ENCODE peak calls at places on chromosomes 4 and X, in seven cellular contexts. O, W, A, G, I, J and Q are unnamed samples.

GRCh38 chr4:41362647-41363383 is 106.1 kb downstream of the UCHL1 start:
- DNase-seq in G (no peak), I (peak), O (peak), J (peak), W (no peak), A (no peak), Q (no peak)

GRCh38 chr4:114890773-114891172 is 222.6 kb downstream of the NDST4 start:
- DNase-seq in O (no peak), W (no peak), A (no peak), J (no peak), G (no peak), I (no peak), Q (no peak)

GRCh38 chr4:73311428-73311827 is 52.8 kb upstream of the ANKRD17 start:
- DNase-seq in A (no peak), W (peak), I (no peak), J (peak), G (no peak), O (no peak), Q (no peak)

GRCh38 chrX:123993326-123993725 is 31.8 kb downstream of the STAG2 start:
- DNase-seq in G (no peak), W (peak), J (peak), O (no peak), A (no peak), I (no peak), Q (no peak)

GRCh38 chrX:721354-721753 is 90.8 kb downstream of the SHOX start:
- DNase-seq in A (no peak), G (no peak), W (no peak), J (no peak), O (no peak), I (no peak), Q (no peak)

GRCh38 chr4:11532138-11532537 is 103.4 kb upstream of the HS3ST1 start:
- DNase-seq in J (no peak), O (no peak), I (no peak), A (no peak), G (no peak), W (no peak), Q (no peak)

GRCh38 chr4:56768772-56769171 is 52.7 kb downstream of the SPINK2 start:
- DNase-seq in J (no peak), G (no peak), O (no peak), I (no peak), A (no peak), W (no peak), Q (no peak)

GRCh38 chrX:129655547-129656248 is 942 bp upstream of the APLN start:
- DNase-seq in A (peak), I (peak), O (no peak), W (no peak), J (no peak), G (no peak), Q (no peak)

GRCh38 chrX:44997282-44997813 is 124.4 kb downstream of the KDM6A start:
- DNase-seq in O (no peak), J (no peak), I (no peak), A (no peak), G (no peak), W (no peak), Q (no peak)

GRCh38 chrX:1389993-1390285 is 2.0 kb downstream of the SLC25A6 start:
- DNase-seq in G (no peak), A (peak), I (no peak), J (no peak), O (no peak), W (no peak), Q (no peak)

GRCh38 chrX:45622538-45622937 is 421.9 kb upstream of the DIPK2B start:
- DNase-seq in I (no peak), A (no peak), O (no peak), J (peak), G (no peak), W (peak), Q (no peak)

GRCh38 chr4:40333921-40334352 is 1.2 kb upstream of the CHRNA9 start:
- DNase-seq in A (no peak), O (no peak), G (no peak), I (no peak), W (peak), J (peak), Q (no peak)

GRCh38 chr4:48739560-48740019 is 40.5 kb downstream of the FRYL start:
- DNase-seq in G (no peak), I (no peak), W (no peak), J (no peak), A (no peak), O (no peak), Q (no peak)

GRCh38 chrX:110257889-110258288 is 60.0 kb downstream of the AMMECR1 start:
- DNase-seq in G (no peak), A (no peak), O (no peak), J (no peak), W (no peak), I (no peak), Q (no peak)

GRCh38 chr4:150518559-150518958 is 63.4 kb upstream of the MAB21L2 start:
- DNase-seq in J (peak), G (no peak), I (no peak), O (no peak), W (peak), A (no peak), Q (no peak)

GRCh38 chr4:25100156-25100555 is 60.1 kb downstream of the SEPSECS start:
- DNase-seq in A (no peak), I (no peak), G (no peak), W (no peak), O (no peak), J (no peak), Q (no peak)

GRCh38 chr4:3464911-3465697 is 2.0 kb downstream of the DOK7 start:
- DNase-seq in G (no peak), O (no peak), W (no peak), A (no peak), J (no peak), I (no peak), Q (no peak)

GRCh38 chr4:71595576-71596108 is 188.2 kb downstream of the GC start:
- DNase-seq in A (no peak), J (peak), O (no peak), G (peak), I (no peak), W (no peak), Q (no peak)

GRCh38 chr4:26235500-26235899 is 85.3 kb upstream of the RBPJ start:
- DNase-seq in J (peak), A (no peak), G (peak), I (no peak), O (peak), W (peak), Q (no peak)

GRCh38 chr4:126821152-126821551 is 811.6 kb upstream of the INTU start:
- DNase-seq in A (no peak), G (no peak), I (no peak), O (no peak), J (no peak), W (no peak), Q (no peak)

GRCh38 chr4:153763404-153763803 is 3.6 kb upstream of the RNF175 start:
- DNase-seq in W (no peak), I (peak), J (peak), G (no peak), O (no peak), A (no peak), Q (no peak)

GRCh38 chr4:183347586-183347985 is 25.4 kb upstream of the CLDN24 start:
- DNase-seq in A (no peak), J (peak), G (no peak), W (peak), I (no peak), O (no peak), Q (no peak)

GRCh38 chr4:44738615-44739014 is 12.3 kb upstream of the GNPDA2 start:
- DNase-seq in O (no peak), I (no peak), G (no peak), A (no peak), J (peak), W (no peak), Q (no peak)

GRCh38 chr4:1793496-1793840 is 375 bp downstream of the FGFR3 start:
- DNase-seq in G (no peak), J (peak), O (no peak), W (no peak), I (peak), A (peak), Q (peak)

GRCh38 chr4:15677507-15677988 is 4.1 kb upstream of the FAM200B start:
- DNase-seq in O (no peak), W (no peak), G (peak), I (no peak), J (peak), A (no peak), Q (no peak)

GRCh38 chrX:53284684-53285447 is 3.5 kb upstream of the IQSEC2 start:
- DNase-seq in W (no peak), A (peak), I (peak), O (peak), J (peak), G (peak), Q (peak)

GRCh38 chrX:21847342-21847741 is 7.9 kb downstream of the MBTPS2 start:
- DNase-seq in A (no peak), J (no peak), O (no peak), W (no peak), G (no peak), I (no peak), Q (no peak)